ENCODE peak calls at places on chromosomes 1 and 21, in eight cellular contexts. D is uterus, X is heart right ventricle, O is ovary, U is GM23248, Z is SJCRH30, T is aorta, Q is sigmoid colon. W is an unnamed sample. For H3K9me3 and H3K4me1, the result is how much of the 10 kb centered on the place peaks cover.

GRCh38 chr21:39525129-39525528 is 73.4 kb downstream of the SH3BGR start:
- DNase-seq in D (no peak), X (peak), O (no peak), U (no peak), Z (no peak), T (no peak), Q (no peak), W (no peak)

GRCh38 chr1:226711976-226712778 is 26.9 kb downstream of the ITPKB start:
- DNase-seq in D (no peak), X (no peak), O (no peak), U (no peak), Z (no peak), T (no peak), Q (no peak), W (no peak)

GRCh38 chr1:117164209-117164608 is 42.7 kb upstream of the TRIM45 start:
- DNase-seq in D (no peak), X (peak), O (no peak), U (no peak), Z (no peak), T (no peak), Q (no peak), W (no peak)

GRCh38 chr1:213138892-213139291 is 87.9 kb downstream of the RPS6KC1 start:
- DNase-seq in D (no peak), X (no peak), O (no peak), U (peak), Z (no peak), T (no peak), Q (no peak), W (no peak)

GRCh38 chr1:192489748-192490147 is 85.8 kb upstream of the RGS1 start:
- DNase-seq in D (peak), X (peak), O (peak), U (peak), Z (peak), T (peak), Q (peak), W (peak)

GRCh38 chr1:57620589-57620988 is 196.7 kb upstream of the DAB1 start:
- DNase-seq in D (no peak), X (peak), O (peak), U (no peak), Z (no peak), T (no peak), Q (no peak), W (no peak)

GRCh38 chr1:100249155-100249536 is 488 bp downstream of the DBT start:
- DNase-seq in D (no peak), X (no peak), O (no peak), U (peak), Z (no peak), T (no peak), Q (no peak), W (no peak)

GRCh38 chr1:9006956-9007615 is 19.1 kb downstream of the SLC2A7 start:
- DNase-seq in D (no peak), X (no peak), O (no peak), U (no peak), Z (no peak), T (no peak), Q (no peak), W (no peak)

GRCh38 chr1:25809283-25809926 is 9.4 kb downstream of the SELENON start:
- DNase-seq in D (no peak), X (no peak), O (no peak), U (no peak), Z (no peak), T (no peak), Q (no peak), W (no peak)

GRCh38 chr1:156496211-156496761 is 4.3 kb downstream of the MEF2D start:
- DNase-seq in D (peak), X (no peak), O (peak), U (peak), Z (peak), T (peak), Q (no peak), W (no peak)

GRCh38 chr1:109148838-109149555 is 35.1 kb downstream of the ELAPOR1 start:
- DNase-seq in D (no peak), X (no peak), O (no peak), U (peak), Z (no peak), T (no peak), Q (no peak), W (no peak)

GRCh38 chr1:209884249-209884648 is 53.8 kb upstream of the SYT14 start:
- DNase-seq in D (no peak), X (no peak), O (no peak), U (peak), Z (no peak), T (no peak), Q (no peak), W (no peak)

GRCh38 chr1:25810341-25811299 is 9.1 kb upstream of the MTFR1L start:
- DNase-seq in D (peak), X (peak), O (peak), U (peak), Z (peak), T (peak), Q (peak), W (peak)

GRCh38 chr1:12387641-12388040 is 157.8 kb downstream of the VPS13D start:
- DNase-seq in D (no peak), X (no peak), O (no peak), U (no peak), Z (no peak), T (no peak), Q (no peak), W (no peak)

GRCh38 chr1:12383786-12384185 is 154.0 kb downstream of the VPS13D start:
- DNase-seq in D (no peak), X (no peak), O (no peak), U (peak), Z (no peak), T (no peak), Q (no peak), W (no peak)

GRCh38 chr1:12384836-12385456 is 155.1 kb downstream of the VPS13D start:
- DNase-seq in D (no peak), X (no peak), O (no peak), U (no peak), Z (no peak), T (no peak), Q (no peak), W (no peak)

GRCh38 chr1:12383001-12383400 is 153.2 kb downstream of the VPS13D start:
- DNase-seq in D (no peak), X (no peak), O (no peak), U (no peak), Z (no peak), T (no peak), Q (no peak), W (no peak)

GRCh38 chr1:12386130-12386529 is 156.3 kb downstream of the VPS13D start:
- DNase-seq in D (no peak), X (no peak), O (no peak), U (no peak), Z (no peak), T (no peak), Q (no peak), W (no peak)
- H3K9me3 ChIP-seq in D (under half), X (under half), O (under half), U (under half), Z (under half), T (under half), Q (under half), W (under half)

GRCh38 chr21:43718872-43719747 is at the start of gene PDXK:
- DNase-seq in D (peak), X (peak), O (peak), U (peak), Z (peak), T (peak), Q (peak), W (peak)

GRCh38 chr21:43721939-43722338 is 3.0 kb downstream of the PDXK start:
- DNase-seq in D (no peak), X (no peak), O (no peak), U (no peak), Z (no peak), T (no peak), Q (no peak), W (no peak)

GRCh38 chr21:43719748-43720538 is 1.0 kb downstream of the PDXK start:
- DNase-seq in D (no peak), X (no peak), O (no peak), U (peak), Z (no peak), T (peak), Q (no peak), W (no peak)

GRCh38 chr21:43720539-43721224 is 1.8 kb downstream of the PDXK start:
- DNase-seq in D (no peak), X (no peak), O (no peak), U (no peak), Z (no peak), T (no peak), Q (no peak), W (no peak)

DNA sequence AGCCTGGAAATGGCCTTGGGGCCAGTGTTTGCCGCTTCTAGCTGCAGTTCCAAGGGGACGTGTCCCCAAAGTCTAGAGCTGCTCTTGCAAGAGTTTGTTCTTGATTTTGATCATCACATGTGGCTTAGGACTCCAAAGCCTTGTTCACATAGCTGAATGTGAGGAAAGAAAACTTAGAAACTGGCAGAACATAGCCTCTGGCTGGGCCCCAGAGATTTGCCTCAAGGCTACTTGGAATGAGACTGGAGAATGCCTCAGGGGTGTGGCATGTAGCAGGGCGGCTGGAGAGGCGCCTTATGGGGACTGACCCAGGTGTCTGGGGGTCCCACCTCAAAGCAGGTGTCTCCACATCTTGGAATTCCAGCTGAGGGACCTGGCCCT is 2.3 kb downstream of the PDXK start:
- DNase-seq in D (no peak), X (no peak), O (no peak), U (no peak), Z (no peak), T (no peak), Q (no peak), W (no peak)
- H3K4me1 ChIP-seq in D (under half), X (under half), O (under half), U (under half), Z (under half), T (under half), Q (under half), W (under half)

GRCh38 chr1:2646837-2647236 is 14.0 kb upstream of the MMEL1 start:
- DNase-seq in D (no peak), X (no peak), O (no peak), U (no peak), Z (no peak), T (no peak), Q (no peak), W (no peak)

GRCh38 chr1:2645143-2645542 is 12.3 kb upstream of the MMEL1 start:
- DNase-seq in D (no peak), X (no peak), O (no peak), U (no peak), Z (no peak), T (peak), Q (no peak), W (no peak)

GRCh38 chr1:2645776-2646175 is 13.0 kb upstream of the MMEL1 start:
- DNase-seq in D (no peak), X (no peak), O (no peak), U (no peak), Z (no peak), T (no peak), Q (no peak), W (no peak)

GRCh38 chr1:2650967-2651645 is 18.3 kb upstream of the MMEL1 start:
- DNase-seq in D (peak), X (no peak), O (peak), U (no peak), Z (no peak), T (peak), Q (peak), W (no peak)
- H3K9me3 ChIP-seq in D (under half), X (under half), O (under half), U (under half), Z (under half), T (under half), Q (under half), W (under half)

GRCh38 chr21:44261191-44261631 is 486 bp downstream of the DNMT3L start:
- DNase-seq in D (no peak), X (no peak), O (no peak), U (no peak), Z (no peak), T (peak), Q (no peak), W (no peak)
- H3K4me1 ChIP-seq in D (under half), X (under half), O (under half), U (under half), Z (under half), T (under half), Q (under half), W (under half)

W was measured in BE2C.